ENCODE peak calls at places on chromosomes 13 and 19, in four cellular contexts. Z is suprapubic skin, H is endodermal cell, I is colonic mucosa. S is an unnamed sample. For H3K27me3 and H3K4me1, the result is how much of the 10 kb centered on the place peaks cover.

GRCh38 chr13:61040180-61040579 is 375.5 kb downstream of the PCDH20 start:
- DNase-seq in Z (no peak), H (no peak), I (no peak), S (no peak)

GRCh38 chr19:45142016-45142727 is 18.6 kb downstream of the NKPD1 start:
- DNase-seq in Z (no peak), H (no peak), I (no peak), S (no peak)

GRCh38 chr13:98285852-98286594 is 109.0 kb upstream of the RNF113B start:
- DNase-seq in Z (no peak), H (no peak), I (no peak), S (no peak)

GRCh38 chr13:49877629-49878218 is 58.4 kb downstream of the SPRYD7 start:
- DNase-seq in Z (no peak), H (no peak), I (no peak), S (peak)

GRCh38 chr13:113182046-113182445 is 23.6 kb downstream of the PROZ start:
- DNase-seq in Z (no peak), H (no peak), I (no peak), S (no peak)

GRCh38 chr13:96796234-96796633 is 198.0 kb downstream of the OXGR1 start:
- DNase-seq in Z (no peak), H (no peak), I (no peak), S (no peak)

GRCh38 chr13:21676611-21677021 is 5.7 kb downstream of the FGF9 start:
- DNase-seq in Z (no peak), H (peak), I (peak), S (peak)

GRCh38 chr13:23558675-23559536 is 11.3 kb upstream of the TNFRSF19 start:
- DNase-seq in Z (no peak), H (no peak), I (no peak), S (no peak)

GRCh38 chr19:38647966-38648788 is 728 bp downstream of the ACTN4 start:
- DNase-seq in Z (no peak), H (peak), I (peak), S (no peak)

GRCh38 chr13:39281539-39282150 is 243.4 kb downstream of the NHLRC3 start:
- DNase-seq in Z (no peak), H (no peak), I (no peak), S (no peak)

GRCh38 chr19:41792513-41793413 is 3.6 kb upstream of the CEACAM3 start:
- DNase-seq in Z (no peak), H (peak), I (peak), S (no peak)

DNA sequence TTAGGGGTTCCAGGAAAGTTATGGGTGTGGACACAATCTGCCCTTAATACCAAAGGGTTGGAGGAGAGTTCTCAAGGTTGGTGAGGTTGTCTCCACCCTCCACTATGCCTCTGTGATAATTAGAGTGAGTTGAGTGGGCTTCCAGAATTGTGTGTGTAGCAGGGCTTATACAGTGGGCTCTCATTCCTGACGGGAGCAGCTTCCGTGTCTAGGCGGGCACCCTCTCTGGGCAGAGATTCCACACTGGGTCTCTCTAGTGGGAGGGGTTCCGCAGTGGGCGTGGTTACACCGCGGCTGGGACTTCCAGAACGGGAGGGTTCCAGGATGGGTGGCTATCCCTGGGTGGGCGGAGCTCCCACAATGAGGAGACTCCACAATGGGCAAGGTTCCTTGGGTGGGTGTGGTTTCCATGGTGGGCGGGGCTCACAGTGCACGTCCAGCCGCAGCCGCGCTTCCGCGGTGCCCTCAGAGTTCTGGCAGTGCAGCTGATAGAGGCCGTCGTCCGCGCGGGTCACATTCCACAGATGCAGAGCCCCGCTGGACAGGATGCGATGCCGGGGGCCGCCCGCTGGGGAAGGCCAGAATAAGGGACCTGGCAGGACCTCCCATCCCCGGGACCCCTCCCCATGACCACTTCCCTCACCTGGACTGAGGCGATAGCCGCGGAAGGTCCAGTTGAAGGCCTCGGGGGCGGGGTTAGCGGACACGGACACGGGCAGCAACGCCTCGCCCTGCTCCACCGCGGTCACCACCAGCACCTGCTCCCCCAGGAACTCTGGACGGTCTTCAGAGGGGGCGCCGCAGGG is 8.4 kb downstream of the NPHS1 start:
- DNase-seq in Z (no peak), H (peak), I (peak), S (peak)
- H3K27me3 ChIP-seq in Z (half or more), H (half or more), I (under half), S (under half)

DNA sequence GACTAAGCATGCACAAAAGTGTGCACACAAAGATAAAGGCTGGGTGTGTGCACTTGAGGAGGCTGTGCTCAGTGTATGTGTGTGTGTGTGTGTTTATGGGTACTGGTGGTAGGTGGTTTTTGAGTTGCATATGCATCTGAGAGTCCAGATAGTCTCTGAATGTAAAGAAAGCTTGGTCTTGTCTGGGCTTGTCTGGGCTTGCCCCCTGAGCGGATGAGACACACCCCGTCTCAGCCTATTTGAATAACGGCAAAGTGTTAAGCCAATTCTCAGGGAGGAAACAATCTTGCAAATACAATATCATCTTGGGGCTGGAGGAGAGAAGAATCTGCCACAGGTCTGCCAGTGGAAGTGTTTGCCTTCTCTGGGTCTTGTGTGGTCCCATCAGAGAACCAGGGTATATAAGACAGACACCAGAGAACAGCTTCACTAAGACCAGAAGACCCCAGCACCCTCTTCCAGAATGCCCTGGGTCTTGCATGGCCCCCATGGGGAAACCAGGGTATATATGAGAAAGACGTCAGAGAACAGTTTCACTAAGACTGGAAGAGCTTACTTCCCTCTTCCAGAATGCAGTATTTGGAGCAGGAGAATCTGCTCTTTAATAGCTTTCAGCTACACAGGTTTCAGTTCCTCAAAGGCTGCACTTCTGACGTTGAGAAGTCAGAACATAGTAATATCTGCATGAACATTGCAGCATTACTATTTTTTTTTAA is 13.4 kb downstream of the CD70 start:
- DNase-seq in Z (no peak), H (no peak), I (peak), S (no peak)
- H3K4me3 ChIP-seq in Z (no peak), H (no peak), I (no peak), S (no peak)

GRCh38 chr19:501646-502045 is 5.4 kb downstream of the MADCAM1 start:
- DNase-seq in Z (no peak), H (peak), I (no peak), S (no peak)
- H3K4me1 ChIP-seq in Z (under half), H (under half), I (under half), S (under half)

DNA sequence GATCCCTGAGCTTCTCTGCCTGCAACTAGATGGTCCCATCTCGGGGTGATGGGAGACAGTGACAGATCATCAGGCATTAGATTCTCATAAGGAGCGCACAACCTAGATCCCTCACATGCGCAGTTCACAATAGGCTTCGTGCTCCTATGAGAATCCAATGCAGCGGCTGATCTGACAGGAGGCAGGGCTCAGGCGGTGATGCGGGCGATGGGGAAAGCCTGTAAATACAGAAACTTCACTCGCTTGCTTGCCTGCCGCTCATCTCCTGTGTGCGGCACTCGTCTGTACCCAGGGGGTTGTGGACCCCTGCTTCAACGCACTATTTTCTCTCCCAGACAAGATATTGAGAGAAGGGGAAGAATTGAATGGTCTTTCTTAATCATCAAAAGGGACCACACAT is 473.9 kb downstream of the ZNF536 start:
- DNase-seq in Z (no peak), H (no peak), I (no peak), S (no peak)
- H3K27me3 ChIP-seq in Z (under half), H (under half), I (under half), S (under half)

DNA sequence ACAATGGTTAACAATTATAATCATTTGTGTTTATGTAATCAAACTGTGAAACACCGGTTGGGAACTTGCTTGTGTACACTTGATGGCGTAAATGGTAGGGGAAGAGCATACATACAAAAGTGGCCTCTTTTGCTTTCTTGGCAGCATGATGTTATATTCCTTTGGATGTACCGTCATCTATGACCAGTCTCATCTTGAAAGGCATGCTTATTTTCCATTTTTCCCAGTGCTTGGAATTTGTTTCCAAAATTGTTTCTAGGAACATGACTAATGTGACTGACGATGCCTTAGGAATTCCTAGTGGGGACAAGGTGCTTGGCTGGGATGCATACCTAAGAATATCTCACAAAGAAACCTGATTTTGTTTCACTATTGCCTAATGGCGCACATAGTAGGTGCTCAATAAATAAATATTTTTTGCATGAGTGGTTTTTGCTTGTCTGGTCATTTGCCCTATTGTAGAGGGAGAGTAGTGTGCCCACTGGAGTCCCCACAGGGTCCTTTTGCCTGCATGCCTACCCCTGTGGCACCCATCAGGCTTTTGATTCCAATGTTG is 45.5 kb downstream of the SAE1 start:
- DNase-seq in Z (no peak), H (no peak), I (no peak), S (no peak)
- H3K4me3 ChIP-seq in Z (no peak), H (no peak), I (no peak), S (no peak)

GRCh38 chr19:4361152-4362037 is 18.0 kb downstream of the MPND start:
- DNase-seq in Z (peak), H (peak), I (no peak), S (no peak)
- H3K4me1 ChIP-seq in Z (under half), H (under half), I (under half), S (under half)

DNA sequence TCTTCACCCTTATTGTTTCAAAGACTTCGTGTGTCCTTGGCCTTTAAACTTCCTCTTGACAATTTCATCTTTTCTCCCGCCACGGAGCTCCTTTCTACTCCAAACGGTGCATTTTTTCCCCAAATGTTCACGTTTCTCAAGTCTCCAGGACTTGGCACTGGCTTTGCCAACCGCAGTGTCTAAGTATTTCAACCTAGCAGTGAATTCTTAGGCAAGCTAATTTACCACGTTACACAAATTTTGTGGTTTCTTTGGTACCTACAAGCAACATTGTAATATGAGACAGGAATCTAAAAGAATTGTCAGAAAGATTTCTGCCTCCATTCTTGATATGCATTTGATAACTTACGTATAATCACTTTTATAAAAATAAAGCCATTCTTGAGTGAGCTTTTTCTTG is 10.8 kb downstream of the ZIC2 start:
- DNase-seq in Z (no peak), H (no peak), I (no peak), S (no peak)
- H3K27me3 ChIP-seq in Z (half or more), H (half or more), I (half or more), S (under half)

S was measured in Caco-2.